ENCODE peak calls at places on chromosomes 4 and X, in four cellular contexts. B, T, D and W are unnamed samples.

GRCh38 chr4:37793562-37793961 is 32.9 kb upstream of the PGM2 start:
- DNase-seq in B (no peak), T (no peak), D (no peak), W (no peak)

GRCh38 chr4:80085081-80085480 is 12.1 kb upstream of the ANTXR2 start:
- DNase-seq in B (no peak), D (no peak), T (no peak), W (no peak)

GRCh38 chr4:140047017-140047640 is 106.9 kb downstream of the MAML3 start:
- DNase-seq in D (no peak), T (no peak), B (no peak), W (no peak)

GRCh38 chr4:5220028-5220427 is 168.7 kb downstream of the STK32B start:
- DNase-seq in D (no peak), B (no peak), T (no peak), W (no peak)

GRCh38 chrX:65677954-65678469 is 10.6 kb downstream of the MSN start:
- DNase-seq in T (no peak), D (no peak), B (no peak), W (no peak)

GRCh38 chrX:67288958-67289641 is 254.7 kb upstream of the AR start:
- DNase-seq in B (no peak), D (no peak), T (no peak), W (no peak)

GRCh38 chr4:56786955-56787354 is 34.5 kb downstream of the SPINK2 start:
- DNase-seq in T (no peak), B (no peak), D (no peak), W (no peak)

GRCh38 chr4:175884048-175884447 is 72.0 kb upstream of the GPM6A start:
- DNase-seq in T (no peak), B (no peak), D (no peak), W (no peak)

GRCh38 chr4:95742872-95743271 is 97.0 kb upstream of the PDHA2 start:
- DNase-seq in D (no peak), T (no peak), B (no peak), W (no peak)

GRCh38 chr4:11545651-11546050 is 117.0 kb upstream of the HS3ST1 start:
- DNase-seq in T (no peak), D (no peak), B (no peak), W (no peak)

GRCh38 chrX:3295731-3296130 is 50.7 kb downstream of the MXRA5 start:
- DNase-seq in T (no peak), B (peak), D (no peak), W (no peak)

GRCh38 chrX:150870487-150871340 is 27.8 kb downstream of the CD99L2 start:
- DNase-seq in D (no peak), T (no peak), B (no peak), W (no peak)

GRCh38 chr4:90025248-90025647 is 101.9 kb upstream of the CCSER1 start:
- DNase-seq in B (no peak), D (no peak), T (no peak), W (no peak)

GRCh38 chr4:189162073-189162789 is 778.4 kb upstream of the FRG1 start:
- DNase-seq in B (no peak), D (no peak), T (no peak), W (no peak)
- TF ChIP-seq SPI1 in B (no peak), D (no peak), T (no peak), W (no peak)

DNA sequence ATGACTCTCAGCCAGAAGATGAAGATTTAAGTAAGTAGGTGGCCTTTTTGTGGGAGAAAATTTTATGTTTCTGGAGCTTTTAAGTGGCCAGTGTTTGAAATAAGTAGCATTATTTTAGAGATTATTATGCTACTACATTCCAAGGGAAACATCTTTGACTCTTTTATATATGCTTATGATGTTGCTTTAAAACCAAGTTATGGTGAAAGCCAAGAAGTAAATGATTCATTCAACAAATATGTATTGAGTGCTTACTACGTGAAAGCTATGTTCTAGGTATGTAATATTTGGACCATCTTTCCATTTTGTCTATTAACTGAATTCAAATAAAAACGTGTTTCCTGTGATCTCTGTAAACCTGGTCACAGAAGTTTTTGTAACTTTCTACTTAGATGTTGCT is 58.3 kb downstream of the ZFX start:
- DNase-seq in B (no peak), D (no peak), T (no peak), W (no peak)
- TF ChIP-seq SPI1 in B (no peak), D (no peak), T (no peak), W (no peak)

GRCh38 chrX:37047776-37048175 is 39.6 kb downstream of the FAM47C start:
- DNase-seq in T (no peak), B (no peak), D (no peak), W (no peak)
- TF ChIP-seq SPI1 in T (no peak), B (no peak), D (no peak), W (no peak)

DNA sequence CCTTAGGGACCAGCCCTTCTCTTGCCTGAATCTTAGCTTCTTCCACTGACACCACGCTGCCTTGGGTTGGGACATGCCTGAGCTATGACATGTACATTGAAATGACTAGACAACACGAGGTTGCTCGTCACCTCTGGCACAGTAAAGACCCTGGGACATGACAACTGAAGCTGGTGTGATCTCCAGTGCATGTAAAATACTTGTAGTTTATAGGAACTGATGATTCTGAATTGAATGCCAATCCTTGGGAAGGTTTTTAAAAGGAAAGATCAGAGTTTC is 100.7 kb upstream of the PGRMC2 start:
- DNase-seq in B (no peak), D (no peak), T (no peak), W (no peak)
- TF ChIP-seq SPI1 in B (no peak), D (no peak), T (no peak), W (no peak)

GRCh38 chrX:94936722-94937121 is 1262.7 kb downstream of the FAM133A start:
- DNase-seq in B (no peak), T (no peak), D (no peak), W (no peak)

GRCh38 chrX:94937491-94937890 is 1263.5 kb downstream of the FAM133A start:
- DNase-seq in B (no peak), D (no peak), T (no peak), W (no peak)

DNA sequence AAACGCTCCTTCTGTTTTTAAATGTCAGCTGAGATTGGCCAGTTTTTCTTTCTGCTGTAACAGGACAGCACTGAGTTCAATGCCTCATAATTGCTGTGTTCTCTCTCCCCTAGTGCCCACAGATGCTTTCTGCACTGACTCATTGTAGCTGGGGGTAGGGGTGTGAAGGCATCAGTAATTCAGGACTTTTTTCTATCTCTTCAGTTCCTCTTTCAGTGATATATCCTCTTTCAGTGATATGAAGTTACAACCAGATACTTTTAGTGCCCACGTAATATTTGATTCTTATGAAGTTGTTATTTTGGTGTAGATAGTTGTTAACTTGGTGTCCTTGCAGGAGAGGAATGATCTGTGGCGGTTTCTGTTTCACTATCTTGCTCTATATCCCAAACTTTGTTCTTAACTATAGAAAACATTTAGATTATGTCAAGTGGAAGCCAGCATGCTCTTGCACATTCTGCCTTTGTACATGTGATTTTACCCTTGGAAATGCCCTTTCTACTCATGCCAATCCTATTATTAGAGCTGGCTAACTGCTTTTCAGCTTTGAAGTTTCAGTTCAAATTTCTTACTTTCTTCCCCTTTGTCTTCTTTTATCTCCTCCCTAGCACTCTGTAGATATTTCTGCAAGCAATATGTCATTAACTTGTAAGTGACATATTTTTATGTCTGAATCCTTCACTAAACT is 1258.4 kb downstream of the FAM133A start:
- DNase-seq in B (no peak), D (peak), T (no peak), W (no peak)
- TF ChIP-seq SPI1 in B (no peak), D (peak), T (no peak), W (peak)

GRCh38 chr4:55547918-55548317 is 1.2 kb upstream of the CLOCK start:
- DNase-seq in D (no peak), B (no peak), T (no peak), W (no peak)

GRCh38 chr4:55545133-55545532 is 1.6 kb downstream of the CLOCK start:
- DNase-seq in D (no peak), T (no peak), B (no peak), W (no peak)

GRCh38 chr4:55545681-55546632 is 752 bp downstream of the CLOCK start:
- DNase-seq in D (no peak), B (peak), T (peak), W (peak)

GRCh38 chr4:55546633-55547460 is at the start of gene CLOCK:
- DNase-seq in T (peak), B (peak), D (no peak), W (peak)

GRCh38 chr4:55547461-55547770 is 707 bp upstream of the CLOCK start:
- DNase-seq in B (no peak), T (no peak), D (no peak), W (no peak)
- TF ChIP-seq SPI1 in B (no peak), T (no peak), D (no peak), W (no peak)

GRCh38 chr4:21790437-21791029 is 158.0 kb downstream of the KCNIP4 start:
- DNase-seq in B (peak), D (no peak), T (no peak), W (no peak)
- TF ChIP-seq SPI1 in B (no peak), D (no peak), T (no peak), W (no peak)

GRCh38 chr4:7704091-7704490 is 235.6 kb downstream of the AFAP1 start:
- DNase-seq in T (no peak), B (no peak), D (no peak), W (no peak)
- TF ChIP-seq SPI1 in T (no peak), B (no peak), D (no peak), W (no peak)

GRCh38 chr4:78648639-78649363 is 97.2 kb downstream of the ANXA3 start:
- DNase-seq in B (no peak), D (no peak), T (no peak), W (no peak)

GRCh38 chr4:78644744-78645330 is 93.3 kb downstream of the ANXA3 start:
- DNase-seq in D (no peak), T (no peak), B (peak), W (no peak)

GRCh38 chr4:78644063-78644691 is 92.6 kb downstream of the ANXA3 start:
- DNase-seq in B (no peak), D (no peak), T (no peak), W (no peak)

GRCh38 chr4:78647272-78647671 is 95.7 kb downstream of the ANXA3 start:
- DNase-seq in B (no peak), D (no peak), T (no peak), W (no peak)

DNA sequence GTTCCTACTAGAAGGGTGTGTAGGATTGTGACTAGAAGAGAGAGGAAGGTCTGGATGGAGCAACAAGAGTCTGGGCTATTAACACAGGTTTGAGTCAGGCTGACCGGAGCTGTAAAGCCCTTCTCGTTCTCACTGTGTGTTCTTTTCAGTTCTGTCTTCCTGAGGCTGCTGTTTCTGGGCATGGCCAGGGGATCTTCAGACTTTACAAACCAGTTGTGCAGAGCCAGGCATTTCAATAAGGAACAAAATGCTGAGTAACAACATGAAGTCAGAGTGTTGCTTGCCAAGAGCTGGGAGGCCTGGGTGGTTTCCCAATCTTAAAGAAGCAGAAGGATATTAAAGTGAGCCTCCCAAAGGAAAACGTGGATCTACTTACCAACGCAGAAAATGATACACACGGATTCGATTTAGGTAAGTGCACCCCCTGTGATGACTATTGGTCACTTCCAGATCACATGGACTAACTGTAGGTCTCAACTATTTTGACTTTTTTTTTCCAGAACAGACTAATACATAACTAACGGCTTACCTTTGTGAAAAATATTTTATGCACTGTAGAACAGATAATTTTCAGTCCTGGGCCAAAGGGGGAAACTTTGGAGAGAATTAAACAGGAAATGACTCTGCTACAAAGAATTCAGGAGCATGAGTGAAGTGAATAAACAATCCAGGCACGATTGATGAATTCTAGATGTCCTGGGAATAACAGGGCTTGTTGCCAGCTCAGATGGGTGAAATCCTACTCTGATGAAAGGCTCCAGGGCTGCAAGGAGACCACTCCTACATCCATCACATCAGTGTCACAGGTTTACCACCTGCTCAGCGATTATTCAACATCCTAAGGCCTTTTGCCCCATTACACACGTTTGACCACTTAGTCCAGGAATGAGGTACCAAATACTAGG is 94.5 kb downstream of the ANXA3 start:
- DNase-seq in B (no peak), D (no peak), T (no peak), W (no peak)
- TF ChIP-seq SPI1 in B (no peak), D (no peak), T (no peak), W (peak)

GRCh38 chrX:68354869-68355628 is 78.2 kb downstream of the OPHN1 start:
- DNase-seq in B (no peak), D (no peak), T (no peak), W (no peak)
- TF ChIP-seq SPI1 in B (no peak), D (no peak), T (no peak), W (no peak)